ENCODE peak calls at places on chromosomes 2 and 18, in seven cellular contexts. T is A549; W is iPS DF 19.7; J is HL-60; G is NCI-H82; P is stimulated activated CD8-positive, alpha-beta memory T cell treated with anti-CD3 and anti-CD28 coated beads, Interleukin-15, amount 100 ng/mL, for 4 hours; H is ureter. E is an unnamed sample.

GRCh38 chr18:3692691-3693090 is 242.7 kb downstream of the TGIF1 start:
- DNase-seq in T (no peak), W (no peak), J (no peak), G (no peak), P (no peak), H (no peak), E (no peak)

GRCh38 chr2:226080323-226080722 is 680.8 kb downstream of the NYAP2 start:
- DNase-seq in T (no peak), W (no peak), J (no peak), G (no peak), P (no peak), H (no peak), E (no peak)

GRCh38 chr2:19332503-19332902 is 25.9 kb downstream of the OSR1 start:
- DNase-seq in T (no peak), W (no peak), J (no peak), G (no peak), P (no peak), H (no peak), E (no peak)

GRCh38 chr2:145807978-145808377 is 1288.1 kb upstream of the ZEB2 start:
- DNase-seq in T (no peak), W (no peak), J (no peak), G (no peak), P (no peak), H (no peak), E (no peak)

GRCh38 chr2:203061346-203061745 is 46.7 kb downstream of the NBEAL1 start:
- DNase-seq in T (peak), W (peak), J (no peak), G (no peak), P (no peak), H (no peak), E (no peak)

GRCh38 chr18:22378672-22379282 is 38.9 kb downstream of the CTAGE1 start:
- DNase-seq in T (peak), W (no peak), J (peak), G (peak), P (no peak), H (no peak), E (peak)

GRCh38 chr2:75606851-75607798 is 39.5 kb upstream of the MRPL19 start:
- DNase-seq in T (no peak), W (no peak), J (no peak), G (no peak), P (no peak), H (no peak), E (no peak)

GRCh38 chr2:225103737-225104141 is 61.5 kb upstream of the DOCK10 start:
- DNase-seq in T (no peak), W (no peak), J (no peak), G (no peak), P (no peak), H (no peak), E (no peak)

GRCh38 chr2:219500135-219500534 is 1.4 kb downstream of the GMPPA start:
- DNase-seq in T (no peak), W (no peak), J (no peak), G (peak), P (no peak), H (no peak), E (no peak)

GRCh38 chr2:111209045-111209514 is 88.4 kb downstream of the BCL2L11 start:
- DNase-seq in T (no peak), W (no peak), J (no peak), G (no peak), P (no peak), H (no peak), E (no peak)

GRCh38 chr18:68992719-68993482 is 195.0 kb downstream of the CCDC102B start:
- DNase-seq in T (no peak), W (no peak), J (no peak), G (no peak), P (no peak), H (no peak), E (no peak)

GRCh38 chr2:218130822-218131221 is 5.0 kb downstream of the CXCR2 start:
- DNase-seq in T (no peak), W (no peak), J (no peak), G (no peak), P (no peak), H (no peak), E (no peak)

GRCh38 chr2:101983928-101984327 is 7.8 kb upstream of the IL1R2 start:
- DNase-seq in T (peak), W (no peak), J (no peak), G (no peak), P (no peak), H (no peak), E (no peak)

GRCh38 chr2:178947006-178947405 is 102.9 kb downstream of the CCDC141 start:
- DNase-seq in T (no peak), W (no peak), J (no peak), G (no peak), P (no peak), H (no peak), E (no peak)

GRCh38 chr2:133568172-133568571 is at the start of gene NCKAP5:
- DNase-seq in T (peak), W (no peak), J (no peak), G (peak), P (no peak), H (no peak), E (no peak)